ENCODE peak calls at places on chromosome 2, in seven cellular contexts. N, E, O, U, P, M and Y are unnamed samples.

GRCh38 chr2:58866946-58867345 is 625.8 kb upstream of the FANCL start:
- DNase-seq in N (no peak), E (no peak), O (no peak), U (no peak), P (no peak), M (no peak), Y (no peak)

GRCh38 chr2:28451793-28452533 is 43.9 kb upstream of the PLB1 start:
- DNase-seq in N (no peak), E (no peak), O (no peak), U (no peak), P (no peak), M (no peak), Y (no peak)

GRCh38 chr2:73444202-73444601 is 58.6 kb downstream of the ALMS1 start:
- DNase-seq in N (no peak), E (no peak), O (no peak), U (no peak), P (no peak), M (no peak), Y (no peak)

GRCh38 chr2:233597522-233597921 is 19.9 kb upstream of the UGT1A8 start:
- DNase-seq in N (no peak), E (no peak), O (no peak), U (no peak), P (no peak), M (no peak), Y (no peak)

GRCh38 chr2:209086761-209087160 is 337.1 kb upstream of the MAP2 start:
- DNase-seq in N (no peak), E (no peak), O (no peak), U (no peak), P (no peak), M (no peak), Y (no peak)

GRCh38 chr2:106057206-106057605 is 136.9 kb downstream of the UXS1 start:
- DNase-seq in N (no peak), E (no peak), O (no peak), U (peak), P (peak), M (peak), Y (peak)

GRCh38 chr2:126634273-126634861 is 21.6 kb upstream of the GYPC start:
- DNase-seq in N (no peak), E (peak), O (no peak), U (peak), P (peak), M (no peak), Y (no peak)

GRCh38 chr2:166417669-166418068 is 41.9 kb upstream of the SCN9A start:
- DNase-seq in N (no peak), E (peak), O (no peak), U (peak), P (peak), M (no peak), Y (peak)

GRCh38 chr2:16663121-16663905 is 2.3 kb downstream of the CYRIA start:
- DNase-seq in N (no peak), E (no peak), O (no peak), U (no peak), P (no peak), M (no peak), Y (no peak)

GRCh38 chr2:140117371-140117770 is 1337.2 kb upstream of the NXPH2 start:
- DNase-seq in N (no peak), E (no peak), O (no peak), U (no peak), P (no peak), M (no peak), Y (peak)

GRCh38 chr2:140122001-140122400 is 1341.8 kb upstream of the NXPH2 start:
- DNase-seq in N (no peak), E (no peak), O (no peak), U (no peak), P (no peak), M (no peak), Y (no peak)
- TF ChIP-seq CTCF in N (no peak), E (no peak), O (no peak), U (no peak), P (no peak), M (no peak), Y (no peak)

GRCh38 chr2:160375037-160375436 is 118.6 kb downstream of the RBMS1 start:
- DNase-seq in N (no peak), E (no peak), O (no peak), U (peak), P (no peak), M (no peak), Y (no peak)

GRCh38 chr2:160376576-160376975 is 117.0 kb downstream of the RBMS1 start:
- DNase-seq in N (no peak), E (peak), O (no peak), U (peak), P (no peak), M (no peak), Y (peak)

GRCh38 chr2:160379399-160379798 is 114.2 kb downstream of the RBMS1 start:
- DNase-seq in N (no peak), E (no peak), O (no peak), U (peak), P (no peak), M (no peak), Y (peak)

GRCh38 chr2:160375802-160376469 is 117.7 kb downstream of the RBMS1 start:
- DNase-seq in N (no peak), E (no peak), O (peak), U (peak), P (no peak), M (no peak), Y (peak)

DNA sequence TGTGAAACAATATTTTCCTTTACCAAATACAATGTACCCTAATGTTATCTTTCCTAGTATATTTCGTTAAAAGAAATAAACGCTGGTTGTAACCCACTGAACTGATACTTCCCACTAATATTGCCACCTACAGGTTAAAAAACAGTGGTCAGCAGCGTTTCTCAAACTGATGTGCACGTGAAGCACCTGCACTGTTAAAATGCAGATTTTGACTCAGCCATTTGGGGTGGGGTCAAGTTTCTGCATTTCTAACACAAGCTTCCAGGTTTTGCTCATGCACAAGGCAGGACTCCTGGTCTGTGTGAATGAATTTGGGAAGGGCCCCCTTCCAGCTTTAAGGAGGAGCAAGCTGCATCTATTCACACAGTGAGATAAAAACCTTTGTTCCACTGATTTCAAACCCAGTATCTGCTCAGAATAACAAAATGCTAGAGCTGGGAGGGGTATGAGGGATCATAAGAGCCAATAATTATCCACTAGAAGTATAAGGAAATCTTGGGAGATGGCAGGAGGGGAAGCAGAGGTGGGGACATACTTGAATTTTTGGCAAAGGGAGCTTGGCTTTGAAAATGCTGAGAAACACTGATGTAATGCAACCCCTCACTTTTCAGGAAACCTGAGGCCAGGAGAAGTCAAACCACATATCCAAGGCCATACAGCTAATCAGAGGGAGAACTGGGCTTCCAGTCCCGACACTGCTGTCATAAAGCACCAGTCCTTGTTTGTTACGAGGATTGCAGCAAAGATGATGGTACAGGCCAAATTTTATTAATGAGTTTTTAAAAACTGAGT is 116.2 kb downstream of the RBMS1 start:
- DNase-seq in N (no peak), E (peak), O (no peak), U (no peak), P (no peak), M (no peak), Y (no peak)
- TF ChIP-seq CTCF in N (no peak), E (peak), O (no peak), U (no peak), P (no peak), M (peak), Y (no peak)

DNA sequence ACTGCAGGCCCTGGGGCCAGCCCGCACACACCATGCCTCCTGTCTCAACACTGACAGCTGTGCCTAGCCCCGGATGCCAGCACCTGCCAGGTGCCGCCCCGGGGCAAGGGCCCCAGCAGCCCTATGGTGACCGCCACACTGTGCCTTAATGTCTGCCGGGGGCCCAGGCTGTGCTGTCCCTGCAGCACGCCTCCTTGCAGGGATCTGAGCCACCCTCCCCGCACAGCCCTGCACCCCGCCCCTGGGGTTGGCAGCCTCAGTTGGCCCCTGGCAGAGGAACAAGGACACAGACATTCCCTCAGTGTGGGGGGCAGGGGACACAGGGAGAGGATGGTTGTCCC is 8.5 kb upstream of the CAPN10 start:
- DNase-seq in N (no peak), E (no peak), O (no peak), U (no peak), P (no peak), M (no peak), Y (no peak)
- TF ChIP-seq CTCF in N (no peak), E (no peak), O (no peak), U (no peak), P (no peak), M (no peak), Y (no peak)

GRCh38 chr2:26584191-26584590 is 57.0 kb downstream of the CIB4 start:
- DNase-seq in N (no peak), E (no peak), O (no peak), U (no peak), P (no peak), M (no peak), Y (no peak)
- TF ChIP-seq CTCF in N (no peak), E (no peak), O (no peak), U (no peak), P (no peak), M (no peak), Y (no peak)